ENCODE peak calls at places on chromosomes 2 and 18, in eight cellular contexts. C is T follicular helper cell; P is stimulated activated naive B cell treated with anti-CD40 and anti-IgM and Interleukin-4, amounts not matched to agents 10 μg/mL and 1 μg/mL and 100 μg/mL, for 72 hours; D is NCI-H2081; W is anterior cingulate cortex; U is stimulated activated CD4-positive, alpha-beta T cell treated with anti-CD3 and anti-CD28 coated beads, Interleukin-1b, Interleukin-23, amount 100 ng/mL, for 1 hour; V is endodermal cell; G is NCI-H1417. F is an unnamed sample.

GRCh38 chr2:126665483-126665882 is 9.5 kb downstream of the GYPC start:
- DNase-seq in P (no peak), W (no peak), G (no peak), D (no peak), U (no peak), V (no peak), C (no peak), F (peak)

GRCh38 chr2:18966131-18966530 is 376.8 kb upstream of the NT5C1B start:
- DNase-seq in P (no peak), C (no peak), U (no peak), G (no peak), V (no peak), D (no peak), W (no peak), F (no peak)

GRCh38 chr2:39304729-39305128 is 61.0 kb upstream of the CDKL4 start:
- DNase-seq in G (no peak), V (no peak), P (no peak), U (no peak), D (no peak), W (no peak), C (no peak), F (no peak)

GRCh38 chr2:79292231-79292785 is 132.8 kb upstream of the REG3A start:
- DNase-seq in W (no peak), V (no peak), G (no peak), D (no peak), C (no peak), U (no peak), P (no peak), F (no peak)

GRCh38 chr2:158782616-158783015 is 12.5 kb upstream of the DAPL1 start:
- DNase-seq in P (no peak), W (no peak), V (no peak), U (no peak), G (no peak), D (no peak), C (no peak), F (no peak)

GRCh38 chr2:218780851-218781690 is 876 bp upstream of the CYP27A1 start:
- DNase-seq in U (no peak), W (no peak), C (no peak), G (peak), V (no peak), D (peak), P (no peak), F (peak)

GRCh38 chr2:203061346-203061745 is 46.7 kb downstream of the NBEAL1 start:
- DNase-seq in D (no peak), V (no peak), C (no peak), U (no peak), W (no peak), G (no peak), P (no peak), F (peak)

GRCh38 chr2:33730801-33731200 is 131.7 kb upstream of the FAM98A start:
- DNase-seq in C (no peak), P (no peak), G (no peak), D (no peak), U (no peak), W (no peak), V (no peak), F (no peak)

GRCh38 chr2:17958486-17959092 is 80.1 kb downstream of the KCNS3 start:
- DNase-seq in G (no peak), D (no peak), P (no peak), V (no peak), W (no peak), U (no peak), C (no peak), F (no peak)

GRCh38 chr2:98570356-98570755 is 38.0 kb downstream of the COA5 start:
- DNase-seq in P (no peak), C (no peak), U (no peak), V (no peak), G (no peak), W (no peak), D (no peak), F (no peak)

GRCh38 chr2:190266314-190266713 is 53.3 kb downstream of the HIBCH start:
- DNase-seq in G (no peak), U (no peak), P (no peak), C (no peak), V (no peak), D (no peak), W (no peak), F (no peak)

GRCh38 chr2:240996161-240996833 is 2.1 kb upstream of the SNED1 start:
- DNase-seq in C (no peak), D (no peak), G (no peak), V (peak), U (no peak), W (no peak), P (no peak), F (peak)

GRCh38 chr18:34650121-34650545 is 60.0 kb upstream of the DTNA start:
- DNase-seq in P (no peak), V (no peak), W (no peak), G (no peak), C (no peak), U (no peak), D (no peak), F (no peak)

GRCh38 chr18:79077181-79077580 is 8.0 kb downstream of the ATP9B start:
- DNase-seq in V (no peak), P (no peak), U (no peak), W (no peak), G (no peak), C (no peak), D (no peak), F (peak)

GRCh38 chr18:78523850-78524249 is 455.8 kb upstream of the SALL3 start:
- DNase-seq in V (peak), G (no peak), C (no peak), P (no peak), U (no peak), D (no peak), W (no peak), F (no peak)

GRCh38 chr2:172623249-172623965 is 67.5 kb downstream of the PDK1 start:
- DNase-seq in G (no peak), D (no peak), C (no peak), W (no peak), U (no peak), V (no peak), P (no peak), F (no peak)

GRCh38 chr2:239357954-239358754 is 42.7 kb downstream of the HDAC4 start:
- DNase-seq in P (no peak), W (no peak), V (no peak), G (no peak), C (no peak), D (peak), U (no peak), F (peak)

GRCh38 chr2:173963323-173963816 is 1.8 kb downstream of the SP3 start:
- DNase-seq in U (peak), P (no peak), W (peak), D (peak), C (peak), V (no peak), G (peak), F (no peak)

GRCh38 chr2:173064231-173064805 is 11.3 kb upstream of the MAP3K20 start:
- DNase-seq in V (no peak), C (no peak), W (no peak), U (no peak), G (no peak), D (no peak), P (no peak), F (no peak)

GRCh38 chr2:30106543-30106942 is 40.3 kb upstream of the YPEL5 start:
- DNase-seq in V (peak), C (no peak), P (no peak), U (no peak), D (no peak), W (no peak), G (no peak), F (no peak)

GRCh38 chr2:64267699-64268098 is 123.5 kb upstream of the PELI1 start:
- DNase-seq in V (peak), W (no peak), D (no peak), C (no peak), P (no peak), U (no peak), G (no peak), F (peak)

GRCh38 chr2:174699993-174700766 is 64.1 kb downstream of the CHRNA1 start:
- DNase-seq in U (no peak), V (no peak), C (no peak), D (peak), P (no peak), W (no peak), G (no peak), F (peak)